ENCODE peak calls at places on chromosomes 1 and 21, in four cellular contexts. G, J, S and Q are unnamed samples.

GRCh38 chr1:115189814-115190541 is 100.7 kb upstream of the TSPAN2 start:
- DNase-seq in G (no peak), J (no peak), S (peak; percentile 99), Q (peak; percentile 74)

GRCh38 chr1:221435510-221435909 is 306.4 kb downstream of the DUSP10 start:
- DNase-seq in G (no peak), J (no peak), S (peak; percentile 64), Q (no peak)

GRCh38 chr1:170929835-170930554 is 5.3 kb upstream of the MROH9 start:
- DNase-seq in G (no peak), J (no peak), S (peak; percentile 87), Q (no peak)

GRCh38 chr1:116356673-116357072 is 16.4 kb upstream of the ATP1A1 start:
- DNase-seq in G (no peak), J (no peak), S (peak; percentile 56), Q (no peak)

GRCh38 chr1:46131727-46132528 is 501 bp downstream of the PIK3R3 start:
- DNase-seq in G (peak; percentile 42), J (peak; percentile 18), S (peak; percentile 29), Q (no peak)

GRCh38 chr1:184270556-184270955 is 116.3 kb upstream of the C1orf21 start:
- DNase-seq in G (no peak), J (no peak), S (peak; percentile 58), Q (no peak)

GRCh38 chr1:68608289-68608688 is 111.4 kb upstream of the DEPDC1 start:
- DNase-seq in G (no peak), J (no peak), S (no peak), Q (no peak)

GRCh38 chr21:21612446-21612845 is 614.2 kb downstream of the NCAM2 start:
- DNase-seq in G (no peak), J (no peak), S (peak; percentile 70), Q (no peak)

GRCh38 chr1:117034791-117035290 is 25.3 kb upstream of the TTF2 start:
- DNase-seq in G (no peak), J (no peak), S (no peak), Q (peak; percentile 68)

GRCh38 chr1:1941868-1942752 is 23.0 kb upstream of the TMEM52 start:
- DNase-seq in G (no peak), J (no peak), S (no peak), Q (no peak)

GRCh38 chr1:8439015-8439702 is 121.2 kb downstream of the SLC45A1 start:
- DNase-seq in G (no peak), J (no peak), S (peak; percentile 81), Q (peak; percentile 95)

GRCh38 chr1:232705815-232706575 is 76.1 kb upstream of the SIPA1L2 start:
- DNase-seq in G (no peak), J (no peak), S (no peak), Q (no peak)

GRCh38 chr1:235161685-235162327 is 756 bp upstream of the RBM34 start:
- DNase-seq in G (no peak), J (no peak), S (no peak), Q (no peak)

GRCh38 chr1:225996946-225997545 is 2.1 kb downstream of the SDE2 start:
- DNase-seq in G (no peak), J (no peak), S (peak; percentile 43), Q (no peak)

GRCh38 chr21:45994086-45994661 is 12.6 kb downstream of the COL6A1 start:
- DNase-seq in G (no peak), J (no peak), S (peak; percentile 32), Q (no peak)